ENCODE peak calls at places on chromosomes 5 and 9, in nine cellular contexts. N is GM04503, X is OCI-M1, G is Kasumi-1, J is endodermal cell, Q is keratinocyte, Y is fibroblast of mammary gland, S is NCI-H82, L is A549. M is an unnamed sample.

GRCh38 chr5:36205329-36205728 is 36.4 kb downstream of the NADK2 start:
- DNase-seq in X (no peak), L (no peak), Q (no peak), G (no peak), N (no peak), J (no peak), S (no peak), Y (no peak), M (no peak)

GRCh38 chr9:136143215-136144001 is 24.7 kb upstream of the TMEM250 start:
- DNase-seq in Q (no peak), Y (peak; percentile 29), X (peak; percentile 44), J (peak; percentile 90), G (peak; percentile 46), N (no peak), S (peak; percentile 80), L (peak; percentile 60), M (peak; percentile 45)

GRCh38 chr9:27548055-27548741 is 18.6 kb upstream of the MOB3B start:
- DNase-seq in Y (peak; percentile 60), S (peak; percentile 36), J (no peak), X (peak; percentile 69), Q (no peak), N (no peak), L (peak; percentile 45), G (peak; percentile 57), M (peak; percentile 59)

GRCh38 chr5:148697177-148697820 is 43.0 kb upstream of the HTR4 start:
- DNase-seq in S (no peak), Q (no peak), L (no peak), G (no peak), J (no peak), X (peak; percentile 64), Y (peak; percentile 65), N (peak; percentile 23), M (peak; percentile 53)

GRCh38 chr5:11384441-11385250 is 519.6 kb downstream of the CTNND2 start:
- DNase-seq in Y (no peak), J (peak; percentile 75), G (no peak), X (no peak), L (no peak), N (no peak), S (peak; percentile 44), Q (no peak), M (no peak)

GRCh38 chr9:109507421-109507838 is 9.3 kb upstream of the PTPN3 start:
- DNase-seq in L (peak; percentile 81), N (peak; percentile 15), X (no peak), J (no peak), Y (peak; percentile 89), G (no peak), Q (no peak), S (no peak), M (peak; percentile 89)

GRCh38 chr5:126056362-126056761 is 366.8 kb upstream of the GRAMD2B start:
- DNase-seq in Q (no peak), G (no peak), Y (no peak), N (no peak), J (no peak), S (no peak), X (no peak), L (no peak), M (no peak)

GRCh38 chr9:4222357-4222756 is 77.5 kb downstream of the GLIS3 start:
- DNase-seq in Y (no peak), G (no peak), Q (no peak), N (no peak), X (no peak), L (peak; percentile 68), J (no peak), S (no peak), M (no peak)

GRCh38 chr5:128083811-128084227 is 253 bp downstream of the SLC12A2 start:
- DNase-seq in X (peak; percentile 4), N (no peak), J (no peak), Q (no peak), Y (peak; percentile 31), G (no peak), L (no peak), S (no peak), M (no peak)

M was measured in MCF 10A.